ENCODE peak calls at places on chromosomes 1 and 21, in six cellular contexts. J is astrocyte of the hippocampus; D is stimulated activated naive CD8-positive, alpha-beta T cell treated with anti-CD3 and anti-CD28 coated beads, Interleukin-15, Interleukin-2, amounts not matched to agents 100 U/mL and 50 U/mL, for 24 hours; W is foreskin fibroblast; Y is AG09309; T is heart left ventricle. U is an unnamed sample.

GRCh38 chr1:201436461-201436860 is 14.9 kb upstream of the TNNI1 start:
- DNase-seq in J (no peak), Y (no peak), D (no peak), W (peak), T (no peak), U (no peak)

GRCh38 chr1:182405578-182405977 is 5.1 kb upstream of the TEDDM1 start:
- DNase-seq in D (no peak), Y (no peak), T (no peak), W (no peak), J (no peak), U (no peak)

GRCh38 chr1:57464756-57465155 is 40.9 kb upstream of the DAB1 start:
- DNase-seq in W (no peak), D (no peak), T (no peak), J (no peak), Y (no peak), U (no peak)

GRCh38 chr1:47409311-47410085 is 6.6 kb upstream of the FOXE3 start:
- DNase-seq in J (peak), W (peak), D (no peak), T (no peak), Y (peak), U (no peak)

GRCh38 chr1:84122780-84123382 is 21.2 kb upstream of the PRKACB start:
- DNase-seq in Y (no peak), W (peak), J (peak), T (peak), D (peak), U (peak)

GRCh38 chr1:19613075-19613748 is 30.9 kb upstream of the NBL1 start:
- DNase-seq in J (no peak), T (no peak), Y (no peak), D (no peak), W (no peak), U (no peak)

GRCh38 chr1:93878501-93878888 is 511 bp downstream of the DNTTIP2 start:
- DNase-seq in D (peak), T (peak), Y (no peak), J (peak), W (peak), U (peak)

GRCh38 chr1:63414691-63415090 is 47.3 kb downstream of the ALG6 start:
- DNase-seq in Y (no peak), J (no peak), W (no peak), T (no peak), D (no peak), U (no peak)

GRCh38 chr1:238642231-238642630 is 744.1 kb upstream of the CHRM3 start:
- DNase-seq in J (peak), W (no peak), T (no peak), D (no peak), Y (peak), U (no peak)

GRCh38 chr21:46604975-46605758 is at the start of gene S100B:
- DNase-seq in T (no peak), W (no peak), D (no peak), J (peak), Y (no peak), U (no peak)

GRCh38 chr21:29025328-29025713 is 853 bp downstream of the USP16 start:
- DNase-seq in Y (no peak), D (no peak), J (peak), T (no peak), W (peak), U (no peak)

GRCh38 chr1:232059726-232060360 is 433.3 kb downstream of the DISC1 start:
- DNase-seq in T (no peak), D (no peak), Y (no peak), J (no peak), W (no peak), U (no peak)

GRCh38 chr21:14581902-14582457 is 35.9 kb upstream of the SAMSN1 start:
- DNase-seq in T (no peak), D (no peak), J (no peak), Y (no peak), W (no peak), U (no peak)

GRCh38 chr1:19460535-19461351 is 24.6 kb downstream of the CAPZB start:
- DNase-seq in W (no peak), Y (no peak), T (no peak), D (no peak), J (no peak), U (no peak)

GRCh38 chr1:166064951-166065350 is 101.8 kb downstream of the FAM78B start:
- DNase-seq in Y (no peak), J (no peak), T (no peak), D (no peak), W (no peak), U (no peak)

U was measured in DND-41.